ENCODE peak calls at places on chromosomes 13 and 19, in five cellular contexts. One of them, this sample, is unnamed.

GRCh38 chr19:47310819-47311218 is 1.2 kb downstream of the C5AR1 start:
- DNase-seq in CD4-positive, alpha-beta T cell: no peak
- DNase-seq in PC-3: peak
- DNase-seq in stimulated activated CD4-positive, alpha-beta T cell treated with anti-CD3 and anti-CD28 coated beads, Interleukin-15, amount 100 ng/mL, for 1 hour: no peak
- DNase-seq in AG04449: no peak
- DNase-seq in this sample: no peak

GRCh38 chr13:114025432-114026127 is 51.7 kb upstream of the C13orf46 start:
- DNase-seq in CD4-positive, alpha-beta T cell: no peak
- DNase-seq in PC-3: no peak
- DNase-seq in stimulated activated CD4-positive, alpha-beta T cell treated with anti-CD3 and anti-CD28 coated beads, Interleukin-15, amount 100 ng/mL, for 1 hour: no peak
- DNase-seq in AG04449: no peak
- DNase-seq in this sample: no peak

GRCh38 chr13:36157475-36157874 is 26.3 kb upstream of the DCLK1 start:
- DNase-seq in CD4-positive, alpha-beta T cell: no peak
- DNase-seq in PC-3: no peak
- DNase-seq in stimulated activated CD4-positive, alpha-beta T cell treated with anti-CD3 and anti-CD28 coated beads, Interleukin-15, amount 100 ng/mL, for 1 hour: no peak
- DNase-seq in AG04449: no peak
- DNase-seq in this sample: no peak

GRCh38 chr13:30156270-30156669 is 151.1 kb downstream of the KATNAL1 start:
- DNase-seq in CD4-positive, alpha-beta T cell: no peak
- DNase-seq in PC-3: peak
- DNase-seq in stimulated activated CD4-positive, alpha-beta T cell treated with anti-CD3 and anti-CD28 coated beads, Interleukin-15, amount 100 ng/mL, for 1 hour: no peak
- DNase-seq in AG04449: no peak
- DNase-seq in this sample: no peak

GRCh38 chr19:49786432-49786831 is 19.6 kb downstream of the AP2A1 start:
- DNase-seq in CD4-positive, alpha-beta T cell: no peak
- DNase-seq in PC-3: peak
- DNase-seq in stimulated activated CD4-positive, alpha-beta T cell treated with anti-CD3 and anti-CD28 coated beads, Interleukin-15, amount 100 ng/mL, for 1 hour: no peak
- DNase-seq in AG04449: no peak
- DNase-seq in this sample: no peak

GRCh38 chr13:36814465-36814864 is 4.6 kb upstream of the RFXAP start:
- DNase-seq in CD4-positive, alpha-beta T cell: no peak
- DNase-seq in PC-3: no peak
- DNase-seq in stimulated activated CD4-positive, alpha-beta T cell treated with anti-CD3 and anti-CD28 coated beads, Interleukin-15, amount 100 ng/mL, for 1 hour: no peak
- DNase-seq in AG04449: no peak
- DNase-seq in this sample: no peak

GRCh38 chr19:19372656-19373416 is 32.6 kb upstream of the GATAD2A start:
- DNase-seq in CD4-positive, alpha-beta T cell: no peak
- DNase-seq in PC-3: peak
- DNase-seq in stimulated activated CD4-positive, alpha-beta T cell treated with anti-CD3 and anti-CD28 coated beads, Interleukin-15, amount 100 ng/mL, for 1 hour: no peak
- DNase-seq in AG04449: no peak
- DNase-seq in this sample: peak

GRCh38 chr13:77828815-77829214 is 89.8 kb downstream of the EDNRB start:
- DNase-seq in CD4-positive, alpha-beta T cell: no peak
- DNase-seq in PC-3: no peak
- DNase-seq in stimulated activated CD4-positive, alpha-beta T cell treated with anti-CD3 and anti-CD28 coated beads, Interleukin-15, amount 100 ng/mL, for 1 hour: no peak
- DNase-seq in AG04449: no peak
- DNase-seq in this sample: no peak

GRCh38 chr13:44317752-44318550 is 55.7 kb upstream of the SERP2 start:
- DNase-seq in CD4-positive, alpha-beta T cell: no peak
- DNase-seq in PC-3: peak
- DNase-seq in stimulated activated CD4-positive, alpha-beta T cell treated with anti-CD3 and anti-CD28 coated beads, Interleukin-15, amount 100 ng/mL, for 1 hour: no peak
- DNase-seq in AG04449: no peak
- DNase-seq in this sample: peak

GRCh38 chr13:91046715-91047327 is 300.7 kb upstream of the MIR17HG start:
- DNase-seq in CD4-positive, alpha-beta T cell: no peak
- DNase-seq in PC-3: no peak
- DNase-seq in stimulated activated CD4-positive, alpha-beta T cell treated with anti-CD3 and anti-CD28 coated beads, Interleukin-15, amount 100 ng/mL, for 1 hour: no peak
- DNase-seq in AG04449: no peak
- DNase-seq in this sample: no peak

GRCh38 chr19:10552596-10553053 is 8.9 kb downstream of the ATG4D start:
- DNase-seq in CD4-positive, alpha-beta T cell: no peak
- DNase-seq in PC-3: peak
- DNase-seq in stimulated activated CD4-positive, alpha-beta T cell treated with anti-CD3 and anti-CD28 coated beads, Interleukin-15, amount 100 ng/mL, for 1 hour: no peak
- DNase-seq in AG04449: no peak
- DNase-seq in this sample: peak

GRCh38 chr19:49447485-49448431 is 3.9 kb downstream of the PIH1D1 start:
- DNase-seq in CD4-positive, alpha-beta T cell: no peak
- DNase-seq in PC-3: no peak
- DNase-seq in stimulated activated CD4-positive, alpha-beta T cell treated with anti-CD3 and anti-CD28 coated beads, Interleukin-15, amount 100 ng/mL, for 1 hour: no peak
- DNase-seq in AG04449: no peak
- DNase-seq in this sample: peak

GRCh38 chr19:2613507-2614295 is 88.8 kb downstream of the GNG7 start:
- DNase-seq in CD4-positive, alpha-beta T cell: peak
- DNase-seq in PC-3: peak
- DNase-seq in stimulated activated CD4-positive, alpha-beta T cell treated with anti-CD3 and anti-CD28 coated beads, Interleukin-15, amount 100 ng/mL, for 1 hour: peak
- DNase-seq in AG04449: no peak
- DNase-seq in this sample: peak

GRCh38 chr19:30314056-30314804 is 58.0 kb upstream of the ZNF536 start:
- DNase-seq in CD4-positive, alpha-beta T cell: no peak
- DNase-seq in PC-3: no peak
- DNase-seq in stimulated activated CD4-positive, alpha-beta T cell treated with anti-CD3 and anti-CD28 coated beads, Interleukin-15, amount 100 ng/mL, for 1 hour: no peak
- DNase-seq in AG04449: no peak
- DNase-seq in this sample: no peak

GRCh38 chr13:94387047-94387446 is 92.4 kb downstream of the DCT start:
- DNase-seq in CD4-positive, alpha-beta T cell: no peak
- DNase-seq in PC-3: no peak
- DNase-seq in stimulated activated CD4-positive, alpha-beta T cell treated with anti-CD3 and anti-CD28 coated beads, Interleukin-15, amount 100 ng/mL, for 1 hour: no peak
- DNase-seq in AG04449: no peak
- DNase-seq in this sample: no peak

GRCh38 chr19:23384166-23384565 is 11.1 kb downstream of the ZNF91 start:
- DNase-seq in CD4-positive, alpha-beta T cell: no peak
- DNase-seq in PC-3: no peak
- DNase-seq in stimulated activated CD4-positive, alpha-beta T cell treated with anti-CD3 and anti-CD28 coated beads, Interleukin-15, amount 100 ng/mL, for 1 hour: no peak
- DNase-seq in AG04449: no peak
- DNase-seq in this sample: no peak

GRCh38 chr13:31160857-31161582 is 684 bp downstream of the HSPH1 start:
- DNase-seq in CD4-positive, alpha-beta T cell: peak
- DNase-seq in PC-3: peak
- DNase-seq in stimulated activated CD4-positive, alpha-beta T cell treated with anti-CD3 and anti-CD28 coated beads, Interleukin-15, amount 100 ng/mL, for 1 hour: peak
- DNase-seq in AG04449: no peak
- DNase-seq in this sample: peak

GRCh38 chr19:54518844-54519243 is 16.2 kb downstream of the LAIR2 start:
- DNase-seq in CD4-positive, alpha-beta T cell: no peak
- DNase-seq in PC-3: peak
- DNase-seq in stimulated activated CD4-positive, alpha-beta T cell treated with anti-CD3 and anti-CD28 coated beads, Interleukin-15, amount 100 ng/mL, for 1 hour: no peak
- DNase-seq in AG04449: no peak
- DNase-seq in this sample: no peak

GRCh38 chr19:7830272-7830771 is 304 bp downstream of the EVI5L start:
- DNase-seq in CD4-positive, alpha-beta T cell: no peak
- DNase-seq in PC-3: no peak
- DNase-seq in stimulated activated CD4-positive, alpha-beta T cell treated with anti-CD3 and anti-CD28 coated beads, Interleukin-15, amount 100 ng/mL, for 1 hour: no peak
- DNase-seq in AG04449: no peak
- DNase-seq in this sample: no peak

GRCh38 chr13:114334305-114335053 is 20.2 kb downstream of the CHAMP1 start:
- DNase-seq in CD4-positive, alpha-beta T cell: no peak
- DNase-seq in PC-3: no peak
- DNase-seq in stimulated activated CD4-positive, alpha-beta T cell treated with anti-CD3 and anti-CD28 coated beads, Interleukin-15, amount 100 ng/mL, for 1 hour: no peak
- DNase-seq in AG04449: no peak
- DNase-seq in this sample: no peak

GRCh38 chr13:31998131-31998530 is 33.4 kb upstream of the FRY start:
- DNase-seq in CD4-positive, alpha-beta T cell: no peak
- DNase-seq in PC-3: no peak
- DNase-seq in stimulated activated CD4-positive, alpha-beta T cell treated with anti-CD3 and anti-CD28 coated beads, Interleukin-15, amount 100 ng/mL, for 1 hour: no peak
- DNase-seq in AG04449: no peak
- DNase-seq in this sample: no peak

GRCh38 chr19:14366529-14366928 is 14.7 kb upstream of the ADGRE5 start:
- DNase-seq in CD4-positive, alpha-beta T cell: peak
- DNase-seq in PC-3: peak
- DNase-seq in stimulated activated CD4-positive, alpha-beta T cell treated with anti-CD3 and anti-CD28 coated beads, Interleukin-15, amount 100 ng/mL, for 1 hour: peak
- DNase-seq in AG04449: peak
- DNase-seq in this sample: peak

GRCh38 chr19:7545295-7545694 is 9.8 kb downstream of the PNPLA6 start:
- DNase-seq in CD4-positive, alpha-beta T cell: no peak
- DNase-seq in PC-3: no peak
- DNase-seq in stimulated activated CD4-positive, alpha-beta T cell treated with anti-CD3 and anti-CD28 coated beads, Interleukin-15, amount 100 ng/mL, for 1 hour: no peak
- DNase-seq in AG04449: no peak
- DNase-seq in this sample: no peak

GRCh38 chr13:99465454-99465853 is 35.8 kb upstream of the TM9SF2 start:
- DNase-seq in CD4-positive, alpha-beta T cell: no peak
- DNase-seq in PC-3: no peak
- DNase-seq in stimulated activated CD4-positive, alpha-beta T cell treated with anti-CD3 and anti-CD28 coated beads, Interleukin-15, amount 100 ng/mL, for 1 hour: no peak
- DNase-seq in AG04449: no peak
- DNase-seq in this sample: no peak

GRCh38 chr19:18593367-18594095 is 4.9 kb downstream of the REX1BD start:
- DNase-seq in CD4-positive, alpha-beta T cell: no peak
- DNase-seq in PC-3: peak
- DNase-seq in stimulated activated CD4-positive, alpha-beta T cell treated with anti-CD3 and anti-CD28 coated beads, Interleukin-15, amount 100 ng/mL, for 1 hour: no peak
- DNase-seq in AG04449: no peak
- DNase-seq in this sample: no peak

GRCh38 chr13:51959773-51960172 is 51.5 kb downstream of the ATP7B start:
- DNase-seq in CD4-positive, alpha-beta T cell: no peak
- DNase-seq in PC-3: no peak
- DNase-seq in stimulated activated CD4-positive, alpha-beta T cell treated with anti-CD3 and anti-CD28 coated beads, Interleukin-15, amount 100 ng/mL, for 1 hour: no peak
- DNase-seq in AG04449: no peak
- DNase-seq in this sample: no peak

GRCh38 chr13:32073180-32073864 is 41.7 kb downstream of the FRY start:
- DNase-seq in CD4-positive, alpha-beta T cell: no peak
- DNase-seq in PC-3: no peak
- DNase-seq in stimulated activated CD4-positive, alpha-beta T cell treated with anti-CD3 and anti-CD28 coated beads, Interleukin-15, amount 100 ng/mL, for 1 hour: no peak
- DNase-seq in AG04449: no peak
- DNase-seq in this sample: no peak

GRCh38 chr13:91544723-91545122 is 146.3 kb downstream of the GPC5 start:
- DNase-seq in CD4-positive, alpha-beta T cell: no peak
- DNase-seq in PC-3: no peak
- DNase-seq in stimulated activated CD4-positive, alpha-beta T cell treated with anti-CD3 and anti-CD28 coated beads, Interleukin-15, amount 100 ng/mL, for 1 hour: no peak
- DNase-seq in AG04449: no peak
- DNase-seq in this sample: no peak

GRCh38 chr19:45507864-45508680 is 793 bp downstream of the VASP start:
- DNase-seq in CD4-positive, alpha-beta T cell: no peak
- DNase-seq in PC-3: no peak
- DNase-seq in stimulated activated CD4-positive, alpha-beta T cell treated with anti-CD3 and anti-CD28 coated beads, Interleukin-15, amount 100 ng/mL, for 1 hour: no peak
- DNase-seq in AG04449: no peak
- DNase-seq in this sample: peak

GRCh38 chr19:54325194-54325621 is 12.2 kb upstream of the LILRA5 start:
- DNase-seq in CD4-positive, alpha-beta T cell: peak
- DNase-seq in PC-3: peak
- DNase-seq in stimulated activated CD4-positive, alpha-beta T cell treated with anti-CD3 and anti-CD28 coated beads, Interleukin-15, amount 100 ng/mL, for 1 hour: no peak
- DNase-seq in AG04449: no peak
- DNase-seq in this sample: no peak

GRCh38 chr13:66977156-66977555 is 253.0 kb downstream of the PCDH9 start:
- DNase-seq in CD4-positive, alpha-beta T cell: no peak
- DNase-seq in PC-3: no peak
- DNase-seq in stimulated activated CD4-positive, alpha-beta T cell treated with anti-CD3 and anti-CD28 coated beads, Interleukin-15, amount 100 ng/mL, for 1 hour: no peak
- DNase-seq in AG04449: no peak
- DNase-seq in this sample: peak

GRCh38 chr13:93547886-93548285 is 321.3 kb downstream of the GPC6 start:
- DNase-seq in CD4-positive, alpha-beta T cell: no peak
- DNase-seq in PC-3: peak
- DNase-seq in stimulated activated CD4-positive, alpha-beta T cell treated with anti-CD3 and anti-CD28 coated beads, Interleukin-15, amount 100 ng/mL, for 1 hour: no peak
- DNase-seq in AG04449: no peak
- DNase-seq in this sample: no peak

GRCh38 chr13:29454931-29455481 is 140.5 kb downstream of the SLC7A1 start:
- DNase-seq in CD4-positive, alpha-beta T cell: no peak
- DNase-seq in PC-3: peak
- DNase-seq in stimulated activated CD4-positive, alpha-beta T cell treated with anti-CD3 and anti-CD28 coated beads, Interleukin-15, amount 100 ng/mL, for 1 hour: no peak
- DNase-seq in AG04449: no peak
- DNase-seq in this sample: peak

GRCh38 chr13:41547253-41548000 is 90.1 kb downstream of the RGCC start:
- DNase-seq in CD4-positive, alpha-beta T cell: no peak
- DNase-seq in PC-3: no peak
- DNase-seq in stimulated activated CD4-positive, alpha-beta T cell treated with anti-CD3 and anti-CD28 coated beads, Interleukin-15, amount 100 ng/mL, for 1 hour: no peak
- DNase-seq in AG04449: no peak
- DNase-seq in this sample: no peak